ENCODE peak calls at places on chromosomes 6 and 20, in six cellular contexts. One of them, this sample, is unnamed.

GRCh38 chr20:1001981-1002681 is at the start of gene RSPO4:
- DNase-seq in mammary epithelial cell: no peak
- DNase-seq in HFFc6: no peak
- DNase-seq in lower leg skin: no peak
- DNase-seq in CD8-positive, alpha-beta T cell: no peak
- DNase-seq in A549: no peak
- DNase-seq in this sample: peak; percentile 46

GRCh38 chr20:36677422-36677771 is 31.4 kb upstream of the SLA2 start:
- DNase-seq in HFFc6: no peak
- DNase-seq in lower leg skin: no peak
- DNase-seq in A549: no peak
- DNase-seq in CD8-positive, alpha-beta T cell: no peak
- DNase-seq in mammary epithelial cell: no peak
- DNase-seq in this sample: no peak

GRCh38 chr20:17652411-17652810 is 29.6 kb downstream of the RRBP1 start:
- DNase-seq in lower leg skin: no peak
- DNase-seq in A549: no peak
- DNase-seq in mammary epithelial cell: no peak
- DNase-seq in CD8-positive, alpha-beta T cell: no peak
- DNase-seq in HFFc6: no peak
- DNase-seq in this sample: no peak

GRCh38 chr6:28693751-28694443 is 168.2 kb downstream of the GPX5 start:
- DNase-seq in lower leg skin: no peak
- DNase-seq in CD8-positive, alpha-beta T cell: no peak
- DNase-seq in mammary epithelial cell: no peak
- DNase-seq in A549: no peak
- DNase-seq in HFFc6: no peak
- DNase-seq in this sample: no peak

GRCh38 chr6:107434812-107435211 is 24.6 kb downstream of the PDSS2 start:
- DNase-seq in mammary epithelial cell: no peak
- DNase-seq in CD8-positive, alpha-beta T cell: no peak
- DNase-seq in A549: no peak
- DNase-seq in HFFc6: no peak
- DNase-seq in lower leg skin: no peak
- DNase-seq in this sample: no peak

GRCh38 chr6:73308712-73309533 is 45.2 kb downstream of the DPPA5 start:
- DNase-seq in HFFc6: no peak
- DNase-seq in mammary epithelial cell: peak; percentile 50
- DNase-seq in CD8-positive, alpha-beta T cell: no peak
- DNase-seq in lower leg skin: no peak
- DNase-seq in A549: peak; percentile 44
- DNase-seq in this sample: peak; percentile 61

GRCh38 chr6:106383573-106383972 is 23.1 kb downstream of the CRYBG1 start:
- DNase-seq in CD8-positive, alpha-beta T cell: no peak
- DNase-seq in HFFc6: no peak
- DNase-seq in A549: no peak
- DNase-seq in mammary epithelial cell: peak; percentile 56
- DNase-seq in lower leg skin: no peak
- DNase-seq in this sample: no peak

GRCh38 chr20:23180451-23180921 is 94.4 kb upstream of the CD93 start:
- DNase-seq in mammary epithelial cell: no peak
- DNase-seq in CD8-positive, alpha-beta T cell: no peak
- DNase-seq in lower leg skin: no peak
- DNase-seq in A549: no peak
- DNase-seq in HFFc6: no peak
- DNase-seq in this sample: no peak

GRCh38 chr6:167913699-167914098 is 83.8 kb upstream of the KIF25 start:
- DNase-seq in lower leg skin: no peak
- DNase-seq in CD8-positive, alpha-beta T cell: no peak
- DNase-seq in A549: no peak
- DNase-seq in HFFc6: no peak
- DNase-seq in mammary epithelial cell: no peak
- DNase-seq in this sample: no peak

GRCh38 chr6:79946242-79946641 is 1.1 kb downstream of the ELOVL4 start:
- DNase-seq in CD8-positive, alpha-beta T cell: peak; percentile 47
- DNase-seq in A549: peak; percentile 4
- DNase-seq in HFFc6: peak; percentile 18
- DNase-seq in lower leg skin: no peak
- DNase-seq in mammary epithelial cell: peak; percentile 11
- DNase-seq in this sample: peak; percentile 17
- TF ChIP-seq CTCF in CD8-positive, alpha-beta T cell: peak; percentile 55
- TF ChIP-seq CTCF in A549: no peak
- TF ChIP-seq CTCF in HFFc6: peak; percentile 68
- TF ChIP-seq CTCF in lower leg skin: no peak
- TF ChIP-seq CTCF in mammary epithelial cell: peak; percentile 34
- TF ChIP-seq CTCF in this sample: peak; percentile 58

GRCh38 chr20:3632311-3633004 is 30.7 kb downstream of the GFRA4 start:
- DNase-seq in CD8-positive, alpha-beta T cell: no peak
- DNase-seq in mammary epithelial cell: no peak
- DNase-seq in HFFc6: no peak
- DNase-seq in lower leg skin: no peak
- DNase-seq in A549: no peak
- DNase-seq in this sample: no peak
- TF ChIP-seq CTCF in CD8-positive, alpha-beta T cell: no peak
- TF ChIP-seq CTCF in mammary epithelial cell: no peak
- TF ChIP-seq CTCF in HFFc6: peak; percentile 32
- TF ChIP-seq CTCF in lower leg skin: no peak
- TF ChIP-seq CTCF in A549: peak; percentile 33
- TF ChIP-seq CTCF in this sample: no peak

GRCh38 chr20:24303393-24303792 is 166.0 kb upstream of the SYNDIG1 start:
- DNase-seq in lower leg skin: no peak
- DNase-seq in mammary epithelial cell: no peak
- DNase-seq in HFFc6: peak; percentile 40
- DNase-seq in A549: no peak
- DNase-seq in CD8-positive, alpha-beta T cell: no peak
- DNase-seq in this sample: no peak
- TF ChIP-seq CTCF in lower leg skin: no peak
- TF ChIP-seq CTCF in mammary epithelial cell: no peak
- TF ChIP-seq CTCF in HFFc6: peak; percentile 65
- TF ChIP-seq CTCF in A549: no peak
- TF ChIP-seq CTCF in CD8-positive, alpha-beta T cell: no peak
- TF ChIP-seq CTCF in this sample: no peak

GRCh38 chr6:109526905-109527628 is 44.0 kb upstream of the ZBTB24 start:
- DNase-seq in lower leg skin: peak; percentile 20
- DNase-seq in A549: peak; percentile 33
- DNase-seq in mammary epithelial cell: peak; percentile 44
- DNase-seq in CD8-positive, alpha-beta T cell: peak; percentile 42
- DNase-seq in HFFc6: peak; percentile 55
- DNase-seq in this sample: peak; percentile 68
- TF ChIP-seq CTCF in lower leg skin: no peak
- TF ChIP-seq CTCF in A549: peak; percentile 59
- TF ChIP-seq CTCF in mammary epithelial cell: peak; percentile 34
- TF ChIP-seq CTCF in CD8-positive, alpha-beta T cell: peak; percentile 58
- TF ChIP-seq CTCF in HFFc6: peak; percentile 83
- TF ChIP-seq CTCF in this sample: peak; percentile 63

GRCh38 chr20:61045091-61045490 is 207.0 kb upstream of the CDH4 start:
- DNase-seq in A549: no peak
- DNase-seq in HFFc6: no peak
- DNase-seq in CD8-positive, alpha-beta T cell: no peak
- DNase-seq in lower leg skin: no peak
- DNase-seq in mammary epithelial cell: no peak
- DNase-seq in this sample: no peak

GRCh38 chr20:61042501-61043385 is 209.3 kb upstream of the CDH4 start:
- DNase-seq in HFFc6: no peak
- DNase-seq in mammary epithelial cell: peak; percentile 34
- DNase-seq in CD8-positive, alpha-beta T cell: no peak
- DNase-seq in lower leg skin: no peak
- DNase-seq in A549: no peak
- DNase-seq in this sample: peak; percentile 42

GRCh38 chr20:61043681-61044080 is 208.4 kb upstream of the CDH4 start:
- DNase-seq in lower leg skin: no peak
- DNase-seq in HFFc6: no peak
- DNase-seq in A549: no peak
- DNase-seq in mammary epithelial cell: no peak
- DNase-seq in CD8-positive, alpha-beta T cell: no peak
- DNase-seq in this sample: no peak

GRCh38 chr20:61045876-61046585 is 206.0 kb upstream of the CDH4 start:
- DNase-seq in mammary epithelial cell: no peak
- DNase-seq in CD8-positive, alpha-beta T cell: no peak
- DNase-seq in HFFc6: no peak
- DNase-seq in A549: no peak
- DNase-seq in lower leg skin: no peak
- DNase-seq in this sample: no peak

GRCh38 chr20:61044499-61044898 is 207.6 kb upstream of the CDH4 start:
- DNase-seq in CD8-positive, alpha-beta T cell: no peak
- DNase-seq in lower leg skin: no peak
- DNase-seq in A549: no peak
- DNase-seq in mammary epithelial cell: no peak
- DNase-seq in HFFc6: no peak
- DNase-seq in this sample: no peak
- TF ChIP-seq CTCF in CD8-positive, alpha-beta T cell: no peak
- TF ChIP-seq CTCF in lower leg skin: no peak
- TF ChIP-seq CTCF in A549: no peak
- TF ChIP-seq CTCF in mammary epithelial cell: no peak
- TF ChIP-seq CTCF in HFFc6: peak; percentile 47
- TF ChIP-seq CTCF in this sample: no peak

GRCh38 chr6:44665683-44666082 is 278.2 kb downstream of the CDC5L start:
- DNase-seq in mammary epithelial cell: no peak
- DNase-seq in lower leg skin: no peak
- DNase-seq in CD8-positive, alpha-beta T cell: no peak
- DNase-seq in A549: no peak
- DNase-seq in HFFc6: no peak
- DNase-seq in this sample: no peak
- TF ChIP-seq CTCF in mammary epithelial cell: no peak
- TF ChIP-seq CTCF in lower leg skin: no peak
- TF ChIP-seq CTCF in CD8-positive, alpha-beta T cell: no peak
- TF ChIP-seq CTCF in A549: no peak
- TF ChIP-seq CTCF in HFFc6: no peak
- TF ChIP-seq CTCF in this sample: no peak

GRCh38 chr6:157667211-157668033 is 155.6 kb upstream of the SNX9 start:
- DNase-seq in HFFc6: peak; percentile 86
- DNase-seq in CD8-positive, alpha-beta T cell: peak; percentile 41
- DNase-seq in mammary epithelial cell: peak; percentile 32
- DNase-seq in A549: peak; percentile 71
- DNase-seq in lower leg skin: peak; percentile 45
- DNase-seq in this sample: peak; percentile 77
- TF ChIP-seq CTCF in HFFc6: peak; percentile 96
- TF ChIP-seq CTCF in CD8-positive, alpha-beta T cell: peak; percentile 97
- TF ChIP-seq CTCF in mammary epithelial cell: peak; percentile 76
- TF ChIP-seq CTCF in A549: peak; percentile 66
- TF ChIP-seq CTCF in lower leg skin: peak; percentile 52
- TF ChIP-seq CTCF in this sample: peak; percentile 91

DNA sequence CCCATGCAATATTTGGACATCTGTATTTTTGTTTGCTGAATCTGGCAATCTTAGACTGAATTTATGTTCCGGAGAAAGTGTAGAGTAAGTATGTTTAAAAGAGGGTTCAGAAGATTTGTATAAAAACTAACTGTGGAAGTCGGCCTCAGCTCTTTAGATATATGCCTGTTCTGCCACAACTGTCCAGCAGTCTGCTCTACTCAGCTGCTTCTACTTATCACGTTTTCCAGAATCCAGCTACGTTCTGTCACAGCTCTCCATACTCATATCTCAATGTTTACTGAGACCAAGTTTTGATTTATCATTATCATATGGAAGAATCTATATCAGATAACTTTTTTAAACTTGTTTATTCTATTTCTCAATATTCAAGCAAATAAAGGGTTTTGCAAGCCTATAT is 721.3 kb downstream of the EYS start:
- DNase-seq in A549: no peak
- DNase-seq in mammary epithelial cell: no peak
- DNase-seq in HFFc6: no peak
- DNase-seq in CD8-positive, alpha-beta T cell: no peak
- DNase-seq in lower leg skin: no peak
- DNase-seq in this sample: no peak
- TF ChIP-seq CTCF in A549: no peak
- TF ChIP-seq CTCF in mammary epithelial cell: no peak
- TF ChIP-seq CTCF in HFFc6: no peak
- TF ChIP-seq CTCF in CD8-positive, alpha-beta T cell: no peak
- TF ChIP-seq CTCF in lower leg skin: no peak
- TF ChIP-seq CTCF in this sample: no peak

GRCh38 chr6:20447581-20448132 is 46.0 kb downstream of the E2F3 start:
- DNase-seq in mammary epithelial cell: no peak
- DNase-seq in HFFc6: no peak
- DNase-seq in lower leg skin: no peak
- DNase-seq in A549: no peak
- DNase-seq in CD8-positive, alpha-beta T cell: no peak
- DNase-seq in this sample: no peak
- TF ChIP-seq CTCF in mammary epithelial cell: no peak
- TF ChIP-seq CTCF in HFFc6: no peak
- TF ChIP-seq CTCF in lower leg skin: no peak
- TF ChIP-seq CTCF in A549: no peak
- TF ChIP-seq CTCF in CD8-positive, alpha-beta T cell: no peak
- TF ChIP-seq CTCF in this sample: no peak

This sample was measured in RWPE1.